ENCODE peak calls at places on chromosomes 4 and X, in six cellular contexts. One of them, this sample, is unnamed.

GRCh38 chr4:7464259-7464655 is 29.5 kb upstream of the PSAPL1 start:
- DNase-seq in choroid plexus epithelial cell: no peak
- DNase-seq in keratinocyte: no peak
- DNase-seq in mammary epithelial cell: no peak
- DNase-seq in prostate gland: no peak
- DNase-seq in K562: no peak
- DNase-seq in this sample: no peak

GRCh38 chrX:100905620-100906019 is 23.1 kb downstream of the XKRX start:
- DNase-seq in choroid plexus epithelial cell: no peak
- DNase-seq in K562: no peak
- DNase-seq in prostate gland: no peak
- DNase-seq in keratinocyte: no peak
- DNase-seq in mammary epithelial cell: no peak
- DNase-seq in this sample: no peak

GRCh38 chr4:83011779-83012630 is 1.4 kb upstream of the LIN54 start:
- DNase-seq in prostate gland: peak; percentile 27
- DNase-seq in mammary epithelial cell: peak; percentile 44
- DNase-seq in keratinocyte: no peak
- DNase-seq in K562: peak; percentile 59
- DNase-seq in choroid plexus epithelial cell: peak; percentile 31
- DNase-seq in this sample: no peak

GRCh38 chr4:147833254-147833653 is 101.4 kb downstream of the ARHGAP10 start:
- DNase-seq in prostate gland: no peak
- DNase-seq in keratinocyte: no peak
- DNase-seq in mammary epithelial cell: peak; percentile 54
- DNase-seq in K562: no peak
- DNase-seq in choroid plexus epithelial cell: peak; percentile 52
- DNase-seq in this sample: no peak

GRCh38 chr4:63618883-63619573 is 790.2 kb downstream of the TECRL start:
- DNase-seq in mammary epithelial cell: no peak
- DNase-seq in K562: no peak
- DNase-seq in keratinocyte: no peak
- DNase-seq in choroid plexus epithelial cell: no peak
- DNase-seq in prostate gland: no peak
- DNase-seq in this sample: no peak

GRCh38 chr4:3480528-3481112 is 17.5 kb downstream of the DOK7 start:
- DNase-seq in mammary epithelial cell: peak; percentile 64
- DNase-seq in choroid plexus epithelial cell: peak; percentile 81
- DNase-seq in K562: peak; percentile 83
- DNase-seq in keratinocyte: peak; percentile 35
- DNase-seq in prostate gland: peak; percentile 66
- DNase-seq in this sample: peak; percentile 21

GRCh38 chr4:142079951-142080350 is 443.6 kb downstream of the IL15 start:
- DNase-seq in prostate gland: no peak
- DNase-seq in K562: no peak
- DNase-seq in choroid plexus epithelial cell: no peak
- DNase-seq in mammary epithelial cell: no peak
- DNase-seq in keratinocyte: no peak
- DNase-seq in this sample: no peak

GRCh38 chr4:9963328-9963727 is 58.0 kb downstream of the SLC2A9 start:
- DNase-seq in mammary epithelial cell: no peak
- DNase-seq in K562: no peak
- DNase-seq in prostate gland: no peak
- DNase-seq in keratinocyte: no peak
- DNase-seq in choroid plexus epithelial cell: no peak
- DNase-seq in this sample: no peak

GRCh38 chrX:110418220-110418856 is 59.7 kb downstream of the RTL9 start:
- DNase-seq in keratinocyte: no peak
- DNase-seq in choroid plexus epithelial cell: peak; percentile 76
- DNase-seq in mammary epithelial cell: no peak
- DNase-seq in K562: peak; percentile 65
- DNase-seq in prostate gland: no peak
- DNase-seq in this sample: no peak

GRCh38 chrX:133985164-133986007 is at the start of gene GPC3:
- DNase-seq in choroid plexus epithelial cell: peak; percentile 20
- DNase-seq in K562: peak; percentile 24
- DNase-seq in mammary epithelial cell: peak; percentile 2
- DNase-seq in prostate gland: peak; percentile 19
- DNase-seq in keratinocyte: no peak
- DNase-seq in this sample: no peak

GRCh38 chrX:39772057-39772832 is 325.5 kb downstream of the BCOR start:
- DNase-seq in keratinocyte: no peak
- DNase-seq in K562: peak; percentile 56
- DNase-seq in mammary epithelial cell: no peak
- DNase-seq in choroid plexus epithelial cell: peak; percentile 62
- DNase-seq in prostate gland: no peak
- DNase-seq in this sample: no peak

GRCh38 chr4:29970626-29971025 is 749.5 kb upstream of the PCDH7 start:
- DNase-seq in mammary epithelial cell: no peak
- DNase-seq in choroid plexus epithelial cell: no peak
- DNase-seq in prostate gland: no peak
- DNase-seq in keratinocyte: no peak
- DNase-seq in K562: no peak
- DNase-seq in this sample: no peak

GRCh38 chrX:78119521-78120227 is 15.6 kb downstream of the PGK1 start:
- DNase-seq in mammary epithelial cell: no peak
- DNase-seq in prostate gland: no peak
- DNase-seq in choroid plexus epithelial cell: peak; percentile 20
- DNase-seq in keratinocyte: no peak
- DNase-seq in K562: no peak
- DNase-seq in this sample: no peak

GRCh38 chrX:106726485-106727437 is at the start of gene RNF128:
- DNase-seq in keratinocyte: no peak
- DNase-seq in prostate gland: peak; percentile 43
- DNase-seq in mammary epithelial cell: peak; percentile 62
- DNase-seq in choroid plexus epithelial cell: peak; percentile 19
- DNase-seq in K562: no peak
- DNase-seq in this sample: peak; percentile 19

GRCh38 chr4:74613266-74613665 is 168.3 kb downstream of the AREG start:
- DNase-seq in K562: no peak
- DNase-seq in keratinocyte: no peak
- DNase-seq in mammary epithelial cell: no peak
- DNase-seq in prostate gland: no peak
- DNase-seq in choroid plexus epithelial cell: no peak
- DNase-seq in this sample: no peak

GRCh38 chr4:80307774-80308465 is 27.6 kb upstream of the CFAP299 start:
- DNase-seq in mammary epithelial cell: peak; percentile 77
- DNase-seq in choroid plexus epithelial cell: peak; percentile 37
- DNase-seq in keratinocyte: no peak
- DNase-seq in K562: peak; percentile 42
- DNase-seq in prostate gland: no peak
- DNase-seq in this sample: no peak

GRCh38 chr4:110170861-110171260 is 27.6 kb downstream of the ELOVL6 start:
- DNase-seq in mammary epithelial cell: no peak
- DNase-seq in prostate gland: no peak
- DNase-seq in keratinocyte: no peak
- DNase-seq in choroid plexus epithelial cell: no peak
- DNase-seq in K562: no peak
- DNase-seq in this sample: no peak

GRCh38 chr4:182519528-182519927 is 276.3 kb downstream of the TENM3 start:
- DNase-seq in K562: no peak
- DNase-seq in choroid plexus epithelial cell: no peak
- DNase-seq in mammary epithelial cell: no peak
- DNase-seq in keratinocyte: no peak
- DNase-seq in prostate gland: no peak
- DNase-seq in this sample: no peak

GRCh38 chrX:545488-545887 is 85.1 kb upstream of the SHOX start:
- DNase-seq in choroid plexus epithelial cell: peak; percentile 20
- DNase-seq in mammary epithelial cell: no peak
- DNase-seq in K562: no peak
- DNase-seq in prostate gland: no peak
- DNase-seq in keratinocyte: no peak
- DNase-seq in this sample: no peak

GRCh38 chr4:61572160-61572559 is 372.0 kb downstream of the ADGRL3 start:
- DNase-seq in prostate gland: no peak
- DNase-seq in choroid plexus epithelial cell: peak; percentile 83
- DNase-seq in keratinocyte: no peak
- DNase-seq in K562: no peak
- DNase-seq in mammary epithelial cell: peak; percentile 73
- DNase-seq in this sample: no peak

GRCh38 chr4:22532117-22532516 is 16.3 kb upstream of the ADGRA3 start:
- DNase-seq in keratinocyte: no peak
- DNase-seq in K562: no peak
- DNase-seq in mammary epithelial cell: no peak
- DNase-seq in choroid plexus epithelial cell: no peak
- DNase-seq in prostate gland: no peak
- DNase-seq in this sample: no peak

GRCh38 chr4:80035336-80035735 is 37.7 kb downstream of the ANTXR2 start:
- DNase-seq in choroid plexus epithelial cell: no peak
- DNase-seq in keratinocyte: no peak
- DNase-seq in prostate gland: no peak
- DNase-seq in mammary epithelial cell: no peak
- DNase-seq in K562: no peak
- DNase-seq in this sample: peak; percentile 63

GRCh38 chr4:158811704-158812103 is 42.9 kb downstream of the FNIP2 start:
- DNase-seq in prostate gland: no peak
- DNase-seq in mammary epithelial cell: no peak
- DNase-seq in K562: peak; percentile 66
- DNase-seq in choroid plexus epithelial cell: peak; percentile 60
- DNase-seq in keratinocyte: no peak
- DNase-seq in this sample: no peak

GRCh38 chr4:13988347-13989265 is 361.1 kb upstream of the BOD1L1 start:
- DNase-seq in mammary epithelial cell: peak; percentile 94
- DNase-seq in prostate gland: no peak
- DNase-seq in choroid plexus epithelial cell: peak; percentile 99
- DNase-seq in K562: no peak
- DNase-seq in keratinocyte: peak; percentile 36
- DNase-seq in this sample: no peak

GRCh38 chr4:155624478-155624877 is 42.2 kb upstream of the GUCY1A1 start:
- DNase-seq in keratinocyte: no peak
- DNase-seq in choroid plexus epithelial cell: no peak
- DNase-seq in mammary epithelial cell: no peak
- DNase-seq in prostate gland: no peak
- DNase-seq in K562: no peak
- DNase-seq in this sample: no peak

DNA sequence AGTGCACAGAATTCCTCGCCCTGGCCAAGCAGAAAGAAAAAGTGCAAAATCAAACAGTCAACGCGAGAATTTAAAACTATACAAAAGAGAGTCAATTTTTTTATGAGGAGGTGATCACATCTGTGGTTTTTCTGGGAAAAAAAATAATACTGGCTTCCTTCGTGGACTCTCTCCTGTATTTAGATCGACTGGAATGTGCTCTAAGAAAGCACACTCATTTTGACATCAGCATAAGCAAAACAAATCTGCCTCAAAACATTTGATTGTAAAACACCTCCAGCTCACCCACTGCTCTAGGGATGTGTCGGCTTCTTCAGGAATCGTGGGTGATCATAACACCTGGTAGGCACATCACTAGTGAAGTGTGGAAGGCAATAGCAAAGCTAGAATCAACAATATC is 417.4 kb upstream of the FAT1 start:
- DNase-seq in K562: no peak
- DNase-seq in prostate gland: no peak
- DNase-seq in choroid plexus epithelial cell: no peak
- DNase-seq in keratinocyte: no peak
- DNase-seq in mammary epithelial cell: peak; percentile 39
- DNase-seq in this sample: no peak
- TF ChIP-seq CTCF in K562: no peak
- TF ChIP-seq CTCF in prostate gland: no peak
- TF ChIP-seq CTCF in choroid plexus epithelial cell: no peak
- TF ChIP-seq CTCF in keratinocyte: no peak
- TF ChIP-seq CTCF in mammary epithelial cell: no peak
- TF ChIP-seq CTCF in this sample: no peak

DNA sequence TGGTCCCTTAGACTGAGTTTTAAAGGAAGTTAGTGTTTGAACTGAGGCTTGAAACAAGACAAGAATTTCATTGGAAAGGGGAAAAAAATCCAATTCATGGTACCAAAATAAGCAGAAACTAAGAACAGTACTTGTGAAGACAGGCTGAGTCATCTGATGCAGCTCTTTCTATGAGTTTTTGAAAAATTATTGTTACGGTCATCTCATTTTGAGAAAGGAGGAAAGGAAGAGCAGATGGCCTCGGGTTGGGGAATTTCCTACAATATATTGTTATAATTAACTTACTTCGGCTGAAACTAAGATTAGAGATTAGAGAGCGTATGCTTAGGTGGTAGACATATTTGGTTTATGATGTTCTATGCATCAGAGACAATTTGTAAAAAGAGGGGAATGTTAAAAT is 2164.8 kb upstream of the AGA start:
- DNase-seq in K562: no peak
- DNase-seq in choroid plexus epithelial cell: no peak
- DNase-seq in keratinocyte: no peak
- DNase-seq in prostate gland: no peak
- DNase-seq in mammary epithelial cell: no peak
- DNase-seq in this sample: no peak
- H3K4me3 ChIP-seq in K562: no peak overlapping the region
- H3K4me3 ChIP-seq in choroid plexus epithelial cell: no peak overlapping the region
- H3K4me3 ChIP-seq in keratinocyte: no peak overlapping the region
- H3K4me3 ChIP-seq in prostate gland: no peak overlapping the region
- H3K4me3 ChIP-seq in mammary epithelial cell: no peak overlapping the region
- H3K4me3 ChIP-seq in this sample: no peak overlapping the region

DNA sequence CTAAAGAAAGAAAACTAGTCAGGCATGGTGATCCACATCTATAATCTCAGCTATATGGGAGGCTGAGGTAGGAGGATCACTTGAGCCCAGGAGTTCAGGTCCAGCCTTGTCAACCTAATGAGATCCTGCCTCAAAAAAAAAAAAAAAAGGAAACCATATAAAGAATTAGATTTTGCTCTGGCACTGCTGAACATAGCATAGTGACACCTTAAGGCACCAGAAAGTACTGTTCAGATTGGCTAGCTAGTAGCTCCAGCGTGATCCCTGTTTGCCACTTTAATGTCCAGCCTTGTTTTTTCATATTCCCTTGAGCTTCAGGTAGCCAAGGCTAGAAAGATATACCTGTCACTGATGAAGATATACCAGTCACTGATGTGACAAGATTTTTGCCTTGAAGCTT is 34.1 kb downstream of the EXOC1 start:
- DNase-seq in prostate gland: no peak
- DNase-seq in mammary epithelial cell: no peak
- DNase-seq in keratinocyte: no peak
- DNase-seq in choroid plexus epithelial cell: no peak
- DNase-seq in K562: no peak
- DNase-seq in this sample: no peak
- TF ChIP-seq CTCF in prostate gland: no peak
- TF ChIP-seq CTCF in mammary epithelial cell: no peak
- TF ChIP-seq CTCF in keratinocyte: no peak
- TF ChIP-seq CTCF in choroid plexus epithelial cell: peak; percentile 34
- TF ChIP-seq CTCF in K562: no peak
- TF ChIP-seq CTCF in this sample: peak; percentile 16

GRCh38 chr4:53474178-53474577 is 96.7 kb downstream of the FIP1L1 start:
- DNase-seq in K562: no peak
- DNase-seq in prostate gland: no peak
- DNase-seq in choroid plexus epithelial cell: no peak
- DNase-seq in mammary epithelial cell: peak; percentile 58
- DNase-seq in keratinocyte: no peak
- DNase-seq in this sample: no peak

GRCh38 chr4:53477038-53477565 is 99.7 kb downstream of the FIP1L1 start:
- DNase-seq in prostate gland: no peak
- DNase-seq in keratinocyte: peak; percentile 13
- DNase-seq in choroid plexus epithelial cell: peak; percentile 56
- DNase-seq in mammary epithelial cell: peak; percentile 83
- DNase-seq in K562: no peak
- DNase-seq in this sample: no peak

GRCh38 chr4:53477666-53478065 is 100.2 kb downstream of the FIP1L1 start:
- DNase-seq in mammary epithelial cell: no peak
- DNase-seq in prostate gland: no peak
- DNase-seq in keratinocyte: no peak
- DNase-seq in choroid plexus epithelial cell: no peak
- DNase-seq in K562: no peak
- DNase-seq in this sample: no peak

GRCh38 chr4:53478671-53479456 is 101.4 kb downstream of the FIP1L1 start:
- DNase-seq in keratinocyte: peak; percentile 45
- DNase-seq in mammary epithelial cell: peak; percentile 86
- DNase-seq in K562: peak; percentile 14
- DNase-seq in choroid plexus epithelial cell: peak; percentile 84
- DNase-seq in prostate gland: no peak
- DNase-seq in this sample: no peak

GRCh38 chr4:53476232-53477037 is 99.0 kb downstream of the FIP1L1 start:
- DNase-seq in mammary epithelial cell: peak; percentile 98
- DNase-seq in choroid plexus epithelial cell: peak; percentile 87
- DNase-seq in prostate gland: no peak
- DNase-seq in keratinocyte: peak; percentile 21
- DNase-seq in K562: peak; percentile 8
- DNase-seq in this sample: no peak
- H3K4me3 ChIP-seq in mammary epithelial cell: no peak overlapping the region
- H3K4me3 ChIP-seq in choroid plexus epithelial cell: no peak overlapping the region
- H3K4me3 ChIP-seq in prostate gland: no peak overlapping the region
- H3K4me3 ChIP-seq in keratinocyte: peak overlapping the region; percentile 1
- H3K4me3 ChIP-seq in K562: no peak overlapping the region
- H3K4me3 ChIP-seq in this sample: no peak overlapping the region